ENCODE peak calls at places on chromosomes 7 and 10, in four cellular contexts. Z is WTC11, B is K562, F is HepG2. R is an unnamed sample.
A peak's percentile ranks its signal among the peaks of the same experiment; 100 is the strongest.

GRCh38 chr10:77156406-77156879 is 481.2 kb downstream of the KCNMA1 start:
- DNase-seq in F (no peak), Z (no peak), B (no peak), R (no peak)

GRCh38 chr7:108367946-108368345 is 88.3 kb downstream of the NRCAM start:
- DNase-seq in F (no peak), Z (no peak), B (no peak), R (no peak)

GRCh38 chr10:113844091-113844490 is 9.8 kb downstream of the DCLRE1A start:
- DNase-seq in B (peak; percentile 16), F (no peak), Z (no peak), R (no peak)

GRCh38 chr10:13684252-13684791 is 97.6 kb downstream of the PRPF18 start:
- DNase-seq in B (no peak), Z (no peak), F (no peak), R (peak; percentile 22)

GRCh38 chr7:48130658-48131108 is 40.6 kb upstream of the ABCA13 start:
- DNase-seq in B (no peak), Z (no peak), F (no peak), R (no peak)

GRCh38 chr7:121449304-121449703 is 53.2 kb upstream of the FAM3C start:
- DNase-seq in F (no peak), B (no peak), Z (no peak), R (no peak)

GRCh38 chr7:116582806-116583444 is 58.1 kb downstream of the CAV1 start:
- DNase-seq in F (no peak), Z (no peak), B (no peak), R (no peak)

GRCh38 chr10:45000138-45000763 is 472 bp upstream of the ZNF22 start:
- DNase-seq in F (no peak), Z (no peak), B (no peak), R (no peak)

GRCh38 chr7:91286432-91286831 is 22.2 kb downstream of the FZD1 start:
- DNase-seq in F (no peak), Z (peak; percentile 31), B (peak; percentile 16), R (peak; percentile 15)

GRCh38 chr10:118807512-118808305 is 52.9 kb upstream of the CACUL1 start:
- DNase-seq in Z (no peak), F (no peak), B (no peak), R (no peak)

GRCh38 chr7:77157446-77157845 is 35.0 kb downstream of the CCDC146 start:
- DNase-seq in F (no peak), B (no peak), Z (no peak), R (no peak)

GRCh38 chr10:22341190-22341935 is 3.9 kb upstream of the SPAG6 start:
- DNase-seq in F (no peak), B (peak; percentile 56), Z (no peak), R (no peak)

GRCh38 chr7:54541941-54542618 is at the start of gene VSTM2A:
- DNase-seq in F (no peak), Z (peak; percentile 60), B (no peak), R (peak; percentile 50)

GRCh38 chr7:150973571-150974451 is 4.3 kb downstream of the KCNH2 start:
- DNase-seq in Z (peak; percentile 54), F (no peak), B (no peak), R (no peak)

GRCh38 chr10:98038333-98038732 is 7.9 kb upstream of the CRTAC1 start:
- DNase-seq in B (no peak), Z (peak; percentile 74), F (no peak), R (no peak)

GRCh38 chr7:118153551-118154177 is 30.3 kb upstream of the LSM8 start:
- DNase-seq in Z (no peak), F (peak; percentile 23), B (peak; percentile 68), R (peak; percentile 13)

GRCh38 chr10:113261130-113261529 is 291.7 kb upstream of the HABP2 start:
- DNase-seq in F (no peak), Z (no peak), B (no peak), R (no peak)

GRCh38 chr7:116633131-116633988 is 38.6 kb upstream of the MET start:
- DNase-seq in Z (no peak), F (no peak), B (no peak), R (no peak)

GRCh38 chr7:97732567-97733275 is 835 bp downstream of the TAC1 start:
- DNase-seq in F (no peak), B (no peak), Z (peak; percentile 20), R (no peak)

GRCh38 chr7:157829491-157829890 is 492.7 kb downstream of the DNAJB6 start:
- DNase-seq in Z (no peak), B (no peak), F (no peak), R (no peak)

GRCh38 chr10:125156196-125156595 is 4.2 kb downstream of the CTBP2 start:
- DNase-seq in F (no peak), B (peak; percentile 51), Z (no peak), R (no peak)

GRCh38 chr7:151717415-151717814 is 159.5 kb downstream of the PRKAG2 start:
- DNase-seq in F (no peak), Z (no peak), B (no peak), R (no peak)

GRCh38 chr10:101840102-101840684 is 3.4 kb downstream of the KCNIP2 start:
- DNase-seq in B (peak; percentile 23), F (no peak), Z (peak; percentile 47), R (no peak)

GRCh38 chr7:47968852-47969774 is 10.3 kb downstream of the HUS1 start:
- DNase-seq in B (peak; percentile 55), F (peak; percentile 53), Z (peak; percentile 86), R (peak; percentile 75)

GRCh38 chr10:76080406-76080805 is 649.0 kb downstream of the LRMDA start:
- DNase-seq in F (no peak), Z (no peak), B (no peak), R (no peak)

GRCh38 chr10:60664859-60665258 is 113.4 kb upstream of the CDK1 start:
- DNase-seq in B (peak; percentile 37), F (no peak), Z (no peak), R (no peak)

GRCh38 chr10:60660625-60661024 is 117.7 kb upstream of the CDK1 start:
- DNase-seq in F (no peak), B (no peak), Z (no peak), R (no peak)

GRCh38 chr10:60663850-60664249 is 114.4 kb upstream of the CDK1 start:
- DNase-seq in Z (no peak), F (peak; percentile 6), B (peak; percentile 29), R (no peak)

GRCh38 chr10:60661627-60662026 is 116.7 kb upstream of the CDK1 start:
- DNase-seq in F (no peak), Z (no peak), B (no peak), R (no peak)

DNA sequence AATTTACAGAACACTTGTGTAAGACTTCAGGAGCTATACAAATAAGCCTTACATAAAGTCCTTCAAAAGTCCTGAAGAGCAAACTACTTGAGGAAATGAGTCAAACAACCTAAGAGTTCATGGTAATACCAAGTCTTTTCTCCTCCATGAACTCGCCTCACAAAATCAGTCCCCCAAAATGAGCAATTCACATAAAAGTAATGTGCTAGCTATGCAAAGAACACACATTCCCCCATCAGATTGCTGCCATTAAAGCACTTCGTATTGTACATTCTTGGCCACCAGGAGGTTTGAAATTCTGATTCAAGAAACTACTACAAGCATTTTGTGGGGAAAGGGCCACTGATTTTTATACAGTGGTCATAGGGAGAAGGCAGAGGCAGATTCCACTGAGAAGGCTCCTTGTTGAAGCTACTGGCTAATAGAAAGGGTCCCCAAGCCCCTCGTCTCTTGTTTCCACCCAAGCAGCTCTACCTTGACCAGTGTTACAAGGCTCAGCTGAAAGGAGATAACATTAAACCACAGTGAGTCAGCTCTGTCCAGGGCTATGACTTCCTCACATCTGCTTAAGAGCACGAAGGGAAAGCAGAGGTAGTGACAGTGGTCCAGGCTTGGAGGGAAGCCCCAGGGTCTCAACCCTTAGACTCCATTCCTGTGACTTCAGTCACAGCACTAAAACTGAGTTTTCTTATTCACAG is 115.2 kb upstream of the CDK1 start:
- DNase-seq in B (peak; percentile 75), F (no peak), Z (no peak), R (no peak)
- TF ChIP-seq ELF4 in B (no peak), F (no peak), Z (no peak), R (no peak)

GRCh38 chr10:71681977-71682376 is 37.6 kb downstream of the C10orf105 start:
- DNase-seq in B (no peak), F (no peak), Z (no peak), R (no peak)
- TF ChIP-seq ELF4 in B (no peak), F (no peak), Z (no peak), R (no peak)

GRCh38 chr10:29840516-29841276 is 205.9 kb upstream of the SVIL start:
- DNase-seq in B (no peak), Z (no peak), F (no peak), R (no peak)

GRCh38 chr10:29845166-29845565 is 210.4 kb upstream of the SVIL start:
- DNase-seq in B (no peak), Z (no peak), F (no peak), R (no peak)

GRCh38 chr10:29843143-29843542 is 208.4 kb upstream of the SVIL start:
- DNase-seq in Z (no peak), F (no peak), B (no peak), R (no peak)

GRCh38 chr10:29839826-29840515 is 205.2 kb upstream of the SVIL start:
- DNase-seq in B (no peak), F (no peak), Z (peak; percentile 43), R (no peak)

GRCh38 chr10:29841724-29842649 is 207.2 kb upstream of the SVIL start:
- DNase-seq in F (peak; percentile 56), Z (peak; percentile 21), B (no peak), R (no peak)
- TF ChIP-seq ELF4 in F (no peak), Z (no peak), B (no peak), R (no peak)

GRCh38 chr7:148435715-148436114 is 154.9 kb upstream of the C7orf33 start:
- DNase-seq in Z (no peak), F (no peak), B (no peak), R (no peak)

GRCh38 chr7:148436135-148436534 is 154.4 kb upstream of the C7orf33 start:
- DNase-seq in B (no peak), Z (no peak), F (no peak), R (no peak)

GRCh38 chr7:148437043-148437442 is 153.5 kb upstream of the C7orf33 start:
- DNase-seq in F (no peak), Z (no peak), B (no peak), R (no peak)

GRCh38 chr7:148434887-148435286 is 155.7 kb upstream of the C7orf33 start:
- DNase-seq in B (no peak), F (no peak), Z (no peak), R (no peak)

GRCh38 chr7:148436571-148436970 is 154.0 kb upstream of the C7orf33 start:
- DNase-seq in F (peak; percentile 27), Z (no peak), B (no peak), R (no peak)
- TF ChIP-seq ELF4 in F (no peak), Z (no peak), B (no peak), R (no peak)

R was measured in HEK293T.